ENCODE peak calls at places on chromosomes 13 and 19, in six cellular contexts. One of them, this sample, is unnamed.

GRCh38 chr19:30227071-30227621 is 145.0 kb upstream of the ZNF536 start:
- DNase-seq in ovary: no peak
- DNase-seq in endothelial cell: no peak
- DNase-seq in WTC11: peak; percentile 41
- DNase-seq in neural crest cell: peak; percentile 44
- DNase-seq in MM.1S: no peak
- DNase-seq in this sample: no peak

GRCh38 chr13:43664700-43665191 is 122.0 kb downstream of the ENOX1 start:
- DNase-seq in ovary: peak; percentile 23
- DNase-seq in endothelial cell: no peak
- DNase-seq in MM.1S: peak; percentile 30
- DNase-seq in WTC11: peak; percentile 28
- DNase-seq in neural crest cell: no peak
- DNase-seq in this sample: no peak

GRCh38 chr13:32427852-32428580 is at the start of gene N4BP2L1:
- DNase-seq in MM.1S: peak; percentile 82
- DNase-seq in WTC11: peak; percentile 53
- DNase-seq in ovary: peak; percentile 88
- DNase-seq in neural crest cell: no peak
- DNase-seq in endothelial cell: peak; percentile 37
- DNase-seq in this sample: peak; percentile 27

GRCh38 chr19:12000152-12000981 is 35.1 kb downstream of the ZNF433 start:
- DNase-seq in MM.1S: no peak
- DNase-seq in neural crest cell: no peak
- DNase-seq in ovary: no peak
- DNase-seq in WTC11: no peak
- DNase-seq in endothelial cell: no peak
- DNase-seq in this sample: no peak

GRCh38 chr13:113745059-113745458 is 14.0 kb upstream of the TMEM255B start:
- DNase-seq in ovary: no peak
- DNase-seq in WTC11: no peak
- DNase-seq in endothelial cell: no peak
- DNase-seq in MM.1S: no peak
- DNase-seq in neural crest cell: no peak
- DNase-seq in this sample: no peak

GRCh38 chr19:48907671-48908070 is 7.6 kb downstream of the NUCB1 start:
- DNase-seq in MM.1S: no peak
- DNase-seq in neural crest cell: no peak
- DNase-seq in ovary: no peak
- DNase-seq in endothelial cell: no peak
- DNase-seq in WTC11: no peak
- DNase-seq in this sample: no peak

GRCh38 chr13:48749144-48749543 is 95.4 kb downstream of the CYSLTR2 start:
- DNase-seq in WTC11: no peak
- DNase-seq in neural crest cell: no peak
- DNase-seq in endothelial cell: no peak
- DNase-seq in MM.1S: no peak
- DNase-seq in ovary: no peak
- DNase-seq in this sample: no peak

GRCh38 chr13:103031332-103031873 is 34.8 kb downstream of the SLC10A2 start:
- DNase-seq in WTC11: no peak
- DNase-seq in ovary: no peak
- DNase-seq in endothelial cell: no peak
- DNase-seq in MM.1S: no peak
- DNase-seq in neural crest cell: no peak
- DNase-seq in this sample: no peak

GRCh38 chr19:4742717-4743646 is 19.3 kb upstream of the DPP9 start:
- DNase-seq in endothelial cell: no peak
- DNase-seq in WTC11: peak; percentile 45
- DNase-seq in ovary: no peak
- DNase-seq in MM.1S: no peak
- DNase-seq in neural crest cell: no peak
- DNase-seq in this sample: peak; percentile 68

GRCh38 chr13:39688699-39689405 is 33.4 kb downstream of the COG6 start:
- DNase-seq in endothelial cell: no peak
- DNase-seq in MM.1S: no peak
- DNase-seq in neural crest cell: no peak
- DNase-seq in ovary: no peak
- DNase-seq in WTC11: no peak
- DNase-seq in this sample: no peak

GRCh38 chr19:2639999-2640398 is 62.5 kb downstream of the GNG7 start:
- DNase-seq in MM.1S: no peak
- DNase-seq in WTC11: no peak
- DNase-seq in ovary: no peak
- DNase-seq in neural crest cell: no peak
- DNase-seq in endothelial cell: no peak
- DNase-seq in this sample: no peak

GRCh38 chr19:51002101-51002532 is 713 bp upstream of the KLK8 start:
- DNase-seq in neural crest cell: no peak
- DNase-seq in ovary: no peak
- DNase-seq in endothelial cell: no peak
- DNase-seq in WTC11: no peak
- DNase-seq in MM.1S: no peak
- DNase-seq in this sample: no peak

GRCh38 chr13:44853641-44854040 is 135.6 kb downstream of the NUFIP1 start:
- DNase-seq in ovary: no peak
- DNase-seq in WTC11: no peak
- DNase-seq in MM.1S: no peak
- DNase-seq in endothelial cell: no peak
- DNase-seq in neural crest cell: no peak
- DNase-seq in this sample: no peak

GRCh38 chr19:21084343-21084742 is 2.3 kb downstream of the ZNF714 start:
- DNase-seq in neural crest cell: no peak
- DNase-seq in WTC11: no peak
- DNase-seq in endothelial cell: no peak
- DNase-seq in ovary: no peak
- DNase-seq in MM.1S: no peak
- DNase-seq in this sample: no peak

GRCh38 chr13:103354189-103354588 is 288.0 kb upstream of the SLC10A2 start:
- DNase-seq in WTC11: no peak
- DNase-seq in ovary: no peak
- DNase-seq in neural crest cell: no peak
- DNase-seq in MM.1S: no peak
- DNase-seq in endothelial cell: no peak
- DNase-seq in this sample: no peak

GRCh38 chr19:40163541-40164129 is 27.6 kb upstream of the MAP3K10 start:
- DNase-seq in ovary: no peak
- DNase-seq in MM.1S: peak; percentile 40
- DNase-seq in neural crest cell: no peak
- DNase-seq in WTC11: no peak
- DNase-seq in endothelial cell: no peak
- DNase-seq in this sample: no peak

GRCh38 chr19:47097396-47098217 is 16.0 kb downstream of the ZC3H4 start:
- DNase-seq in endothelial cell: no peak
- DNase-seq in neural crest cell: no peak
- DNase-seq in WTC11: no peak
- DNase-seq in ovary: no peak
- DNase-seq in MM.1S: no peak
- DNase-seq in this sample: peak; percentile 41

GRCh38 chr13:23688336-23688735 is 118.1 kb downstream of the TNFRSF19 start:
- DNase-seq in MM.1S: no peak
- DNase-seq in endothelial cell: no peak
- DNase-seq in neural crest cell: no peak
- DNase-seq in WTC11: no peak
- DNase-seq in ovary: no peak
- DNase-seq in this sample: no peak

GRCh38 chr19:13892885-13893284 is 13.0 kb downstream of the BRME1 start:
- DNase-seq in ovary: no peak
- DNase-seq in MM.1S: no peak
- DNase-seq in WTC11: no peak
- DNase-seq in neural crest cell: no peak
- DNase-seq in endothelial cell: no peak
- DNase-seq in this sample: no peak

GRCh38 chr19:46076951-46077814 is 36.4 kb upstream of the IGFL4 start:
- DNase-seq in ovary: peak; percentile 23
- DNase-seq in WTC11: peak; percentile 83
- DNase-seq in endothelial cell: peak; percentile 79
- DNase-seq in neural crest cell: peak; percentile 82
- DNase-seq in MM.1S: peak; percentile 43
- DNase-seq in this sample: peak; percentile 78

GRCh38 chr13:102234618-102235017 is 167.2 kb downstream of the FGF14 start:
- DNase-seq in endothelial cell: no peak
- DNase-seq in WTC11: no peak
- DNase-seq in MM.1S: no peak
- DNase-seq in ovary: no peak
- DNase-seq in neural crest cell: no peak
- DNase-seq in this sample: no peak

DNA sequence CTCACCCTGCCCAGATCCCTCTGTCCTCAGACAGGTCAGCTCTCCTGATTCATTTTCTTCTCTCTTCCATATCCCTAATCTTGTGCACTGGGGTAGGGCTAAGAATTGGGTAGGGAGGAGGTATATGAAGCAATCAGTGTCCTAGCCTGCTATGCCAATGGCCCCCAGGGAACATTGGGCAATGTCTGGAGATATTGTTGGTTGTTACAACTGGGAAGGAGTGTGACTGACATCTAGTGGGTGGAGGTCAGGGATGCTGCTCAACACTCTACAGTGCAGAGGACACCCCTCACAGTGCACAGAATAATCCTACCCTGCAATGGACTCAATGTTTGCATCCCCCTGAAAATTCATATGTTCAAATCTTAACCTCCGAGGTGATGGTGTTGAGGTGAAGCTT is 57.5 kb downstream of the CPAMD8 start:
- DNase-seq in WTC11: no peak
- DNase-seq in endothelial cell: no peak
- DNase-seq in neural crest cell: no peak
- DNase-seq in MM.1S: no peak
- DNase-seq in ovary: no peak
- DNase-seq in this sample: no peak
- TF ChIP-seq CTCF in WTC11: no peak
- TF ChIP-seq CTCF in endothelial cell: no peak
- TF ChIP-seq CTCF in neural crest cell: no peak
- TF ChIP-seq CTCF in MM.1S: peak; percentile 28
- TF ChIP-seq CTCF in ovary: no peak
- TF ChIP-seq CTCF in this sample: no peak

DNA sequence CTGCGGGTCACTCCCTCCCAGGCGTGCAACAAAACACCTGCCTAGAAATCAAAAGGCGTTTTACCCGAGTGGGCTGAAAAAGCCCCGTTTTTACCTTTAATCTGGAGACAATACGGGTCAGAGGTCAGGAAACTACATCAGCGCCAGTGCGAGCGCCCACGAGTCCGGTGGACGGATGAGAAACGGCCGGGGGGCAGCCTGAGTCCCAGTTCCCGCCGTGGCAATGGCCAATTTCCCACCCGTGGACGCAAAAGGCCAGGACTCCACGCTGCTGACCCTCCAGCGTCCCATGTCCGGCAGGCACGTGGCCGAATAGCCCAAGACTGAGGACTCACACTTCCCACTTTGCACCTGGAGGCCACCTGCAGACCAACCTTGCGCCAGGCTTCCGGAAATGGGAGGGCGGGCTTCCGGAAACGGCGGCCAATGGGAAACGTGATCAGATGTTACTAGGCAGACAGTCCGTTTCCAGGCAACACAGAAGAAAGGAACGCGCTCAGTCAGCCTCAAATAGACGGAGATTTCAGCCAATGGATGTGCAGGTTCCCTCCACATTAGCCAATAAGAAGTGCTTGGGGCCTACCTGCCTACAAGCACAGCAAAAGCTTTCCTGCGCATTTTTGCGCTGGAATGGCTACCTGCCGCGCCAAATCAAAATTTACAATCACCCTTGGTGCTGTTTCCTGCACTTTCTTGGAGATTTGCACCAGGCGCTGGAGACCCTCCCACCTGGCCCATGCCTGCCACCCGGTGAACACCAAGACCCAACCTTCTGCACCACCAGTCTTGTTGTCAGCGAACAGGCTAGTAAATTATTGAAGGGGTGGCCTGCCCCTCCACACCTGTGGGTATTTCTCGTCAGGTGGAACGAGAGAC is 47.4 kb downstream of the ZFP14 start:
- DNase-seq in MM.1S: peak; percentile 70
- DNase-seq in ovary: peak; percentile 88
- DNase-seq in neural crest cell: peak; percentile 80
- DNase-seq in endothelial cell: peak; percentile 71
- DNase-seq in WTC11: peak; percentile 96
- DNase-seq in this sample: peak; percentile 89
- TF ChIP-seq CTCF in MM.1S: no peak
- TF ChIP-seq CTCF in ovary: no peak
- TF ChIP-seq CTCF in neural crest cell: peak; percentile 36
- TF ChIP-seq CTCF in endothelial cell: no peak
- TF ChIP-seq CTCF in WTC11: no peak
- TF ChIP-seq CTCF in this sample: no peak

GRCh38 chr19:6480843-6481415 is 658 bp downstream of the DENND1C start:
- DNase-seq in WTC11: no peak
- DNase-seq in endothelial cell: no peak
- DNase-seq in neural crest cell: no peak
- DNase-seq in ovary: no peak
- DNase-seq in MM.1S: no peak
- DNase-seq in this sample: no peak

GRCh38 chr19:6479836-6480398 is 1.7 kb downstream of the DENND1C start:
- DNase-seq in neural crest cell: no peak
- DNase-seq in endothelial cell: no peak
- DNase-seq in ovary: no peak
- DNase-seq in WTC11: no peak
- DNase-seq in MM.1S: no peak
- DNase-seq in this sample: no peak

GRCh38 chr19:6483235-6483634 is 1.6 kb upstream of the DENND1C start:
- DNase-seq in endothelial cell: no peak
- DNase-seq in ovary: no peak
- DNase-seq in neural crest cell: no peak
- DNase-seq in WTC11: no peak
- DNase-seq in MM.1S: no peak
- DNase-seq in this sample: no peak

GRCh38 chr19:6482343-6482686 is 728 bp upstream of the DENND1C start:
- DNase-seq in ovary: no peak
- DNase-seq in endothelial cell: no peak
- DNase-seq in WTC11: no peak
- DNase-seq in neural crest cell: no peak
- DNase-seq in MM.1S: no peak
- DNase-seq in this sample: no peak

GRCh38 chr19:6481541-6482342 is at the start of gene DENND1C:
- DNase-seq in endothelial cell: peak; percentile 61
- DNase-seq in ovary: no peak
- DNase-seq in WTC11: peak; percentile 61
- DNase-seq in neural crest cell: peak; percentile 53
- DNase-seq in MM.1S: peak; percentile 55
- DNase-seq in this sample: peak; percentile 50
- TF ChIP-seq CTCF in endothelial cell: peak; percentile 65
- TF ChIP-seq CTCF in ovary: no peak
- TF ChIP-seq CTCF in WTC11: peak; percentile 59
- TF ChIP-seq CTCF in neural crest cell: peak; percentile 62
- TF ChIP-seq CTCF in MM.1S: peak; percentile 77
- TF ChIP-seq CTCF in this sample: peak; percentile 56

DNA sequence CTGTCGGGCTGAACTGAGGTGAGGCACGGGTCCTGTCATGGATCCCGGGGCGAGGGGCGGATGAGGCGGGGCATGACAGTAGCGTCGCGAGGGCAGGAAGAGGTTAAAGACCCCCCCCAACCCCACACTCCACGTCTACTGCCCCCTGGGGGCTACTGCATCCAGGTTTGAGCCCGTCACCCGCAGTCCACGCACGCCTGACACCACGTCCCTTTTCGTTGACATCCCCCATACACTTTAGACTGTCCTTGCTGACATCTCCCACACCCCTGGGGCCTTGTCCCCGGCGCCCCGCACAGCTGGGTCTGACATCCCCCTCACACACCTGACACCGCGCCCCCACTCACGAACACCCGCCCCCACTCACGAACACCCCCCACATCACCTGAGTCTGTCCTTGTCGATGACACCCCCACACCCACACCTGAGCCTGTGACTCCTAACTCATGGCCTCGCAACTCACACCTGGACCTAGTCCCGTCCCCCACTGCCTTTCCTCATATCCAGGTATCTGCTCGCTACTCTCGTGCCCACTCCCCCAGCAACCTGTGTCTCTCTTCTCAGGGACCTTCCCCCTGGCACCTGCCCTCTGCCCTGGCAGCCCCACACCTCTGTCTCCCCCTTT is 416 bp downstream of the SLC25A42 start:
- DNase-seq in endothelial cell: peak; percentile 62
- DNase-seq in ovary: no peak
- DNase-seq in MM.1S: peak; percentile 23
- DNase-seq in neural crest cell: no peak
- DNase-seq in WTC11: no peak
- DNase-seq in this sample: no peak
- TF ChIP-seq CTCF in endothelial cell: peak; percentile 25
- TF ChIP-seq CTCF in ovary: peak; percentile 9
- TF ChIP-seq CTCF in MM.1S: peak; percentile 17
- TF ChIP-seq CTCF in neural crest cell: peak; percentile 49
- TF ChIP-seq CTCF in WTC11: no peak
- TF ChIP-seq CTCF in this sample: no peak

This sample was measured in glutamatergic neuron.